ENCODE peak calls at places on chromosomes 11 and 22, in five cellular contexts. R, B, O, E and S are unnamed samples.

GRCh38 chr22:35685731-35686130 is 31.9 kb upstream of the APOL5 start:
- DNase-seq in R (no peak), B (no peak), O (no peak), E (no peak), S (no peak)

GRCh38 chr11:57546869-57547518 is 9.6 kb downstream of the SMTNL1 start:
- DNase-seq in R (no peak), B (no peak), O (no peak), E (no peak), S (peak)

GRCh38 chr11:10604340-10604748 is 35.9 kb upstream of the LYVE1 start:
- DNase-seq in R (no peak), B (no peak), O (peak), E (peak), S (no peak)

GRCh38 chr11:25432376-25432775 is 899.6 kb upstream of the ANO3 start:
- DNase-seq in R (no peak), B (no peak), O (no peak), E (no peak), S (no peak)

GRCh38 chr22:23774922-23775436 is 2.3 kb downstream of the MMP11 start:
- DNase-seq in R (no peak), B (no peak), O (no peak), E (peak), S (no peak)

GRCh38 chr11:97743205-97743742 is 1277.5 kb upstream of the CNTN5 start:
- DNase-seq in R (no peak), B (no peak), O (no peak), E (no peak), S (no peak)

GRCh38 chr22:17213976-17214375 is 5.3 kb downstream of the ADA2 start:
- DNase-seq in R (peak), B (no peak), O (peak), E (peak), S (no peak)

GRCh38 chr11:80424012-80424695 is 983.3 kb upstream of the TENM4 start:
- DNase-seq in R (no peak), B (no peak), O (no peak), E (no peak), S (no peak)

GRCh38 chr11:135019343-135019742 is 607.3 kb upstream of the B3GAT1 start:
- DNase-seq in R (no peak), B (no peak), O (no peak), E (no peak), S (no peak)

GRCh38 chr22:48820481-48821345 is 1007.0 kb downstream of the BRD1 start:
- DNase-seq in R (no peak), B (no peak), O (peak), E (peak), S (no peak)

GRCh38 chr11:86524603-86525352 is 147.6 kb downstream of the ME3 start:
- DNase-seq in R (no peak), B (no peak), O (no peak), E (no peak), S (no peak)

GRCh38 chr22:35600466-35600865 is 16.7 kb downstream of the MB start:
- DNase-seq in R (no peak), B (no peak), O (no peak), E (no peak), S (no peak)

GRCh38 chr22:48819991-48820390 is 1007.7 kb downstream of the BRD1 start:
- DNase-seq in R (no peak), B (no peak), O (peak), E (peak), S (no peak)

GRCh38 chr11:57379732-57380131 is 1.2 kb downstream of the PRG3 start:
- DNase-seq in R (no peak), B (no peak), O (no peak), E (no peak), S (no peak)

GRCh38 chr11:34105957-34106504 is 602 bp downstream of the NAT10 start:
- DNase-seq in R (no peak), B (no peak), O (no peak), E (no peak), S (no peak)

GRCh38 chr22:49954354-49954753 is 6.2 kb upstream of the PIM3 start:
- DNase-seq in R (no peak), B (no peak), O (peak), E (no peak), S (no peak)

GRCh38 chr11:8365542-8365941 is 101.9 kb upstream of the LMO1 start:
- DNase-seq in R (no peak), B (no peak), O (no peak), E (peak), S (no peak)

GRCh38 chr11:2093575-2094353 is 45.4 kb downstream of the IGF2 start:
- DNase-seq in R (no peak), B (no peak), O (peak), E (peak), S (no peak)

GRCh38 chr11:10022764-10023163 is 271.3 kb downstream of the SBF2 start:
- DNase-seq in R (no peak), B (no peak), O (no peak), E (no peak), S (no peak)

GRCh38 chr11:88831303-88831890 is 234.4 kb downstream of the GRM5 start:
- DNase-seq in R (no peak), B (no peak), O (no peak), E (no peak), S (no peak)

GRCh38 chr22:47618180-47618579 is 855.7 kb downstream of the TBC1D22A start:
- DNase-seq in R (no peak), B (no peak), O (no peak), E (peak), S (no peak)

GRCh38 chr11:117836077-117836960 is 11.8 kb upstream of the FXYD2 start:
- DNase-seq in R (no peak), B (no peak), O (peak), E (peak), S (no peak)

GRCh38 chr11:63699906-63700305 is 18.6 kb downstream of the RTN3 start:
- DNase-seq in R (no peak), B (no peak), O (no peak), E (no peak), S (no peak)

GRCh38 chr11:83159901-83160865 is 3.3 kb downstream of the PCF11 start:
- DNase-seq in R (peak), B (no peak), O (no peak), E (no peak), S (no peak)

GRCh38 chr22:49629586-49630447 is 197.9 kb downstream of the BRD1 start:
- DNase-seq in R (no peak), B (no peak), O (peak), E (peak), S (no peak)

GRCh38 chr11:120343429-120343828 is 7.2 kb downstream of the ARHGEF12 start:
- DNase-seq in R (no peak), B (peak), O (no peak), E (no peak), S (peak)

GRCh38 chr11:71281901-71282300 is 29.5 kb upstream of the SHANK2 start:
- DNase-seq in R (no peak), B (no peak), O (no peak), E (no peak), S (no peak)

GRCh38 chr11:87097582-87097981 is 59.8 kb downstream of the TMEM135 start:
- DNase-seq in R (peak), B (peak), O (no peak), E (no peak), S (no peak)

GRCh38 chr11:72816404-72816990 is 2.3 kb downstream of the ATG16L2 start:
- DNase-seq in R (no peak), B (no peak), O (no peak), E (no peak), S (no peak)

GRCh38 chr11:65861165-65861505 is 902 bp downstream of the MUS81 start:
- DNase-seq in R (no peak), B (no peak), O (no peak), E (no peak), S (no peak)